ENCODE peak calls at places on chromosomes 5 and 9, in eight cellular contexts. U is HS-5, A is choroid plexus epithelial cell, M is astrocyte, Y is AG09309, B is mucosa of gallbladder, J is mesenteric fat pad, P is osteoblast. O is an unnamed sample.

GRCh38 chr5:67193479-67193878 is 3.1 kb downstream of the CD180 start:
- DNase-seq in Y (no peak), J (no peak), U (no peak), A (no peak), M (no peak), P (no peak), B (no peak), O (no peak)

GRCh38 chr5:87311400-87312279 is 44.0 kb downstream of the RASA1 start:
- DNase-seq in M (no peak), B (no peak), A (no peak), U (no peak), Y (no peak), J (no peak), P (no peak), O (no peak)

GRCh38 chr5:180816608-180817534 is 14.3 kb upstream of the MGAT1 start:
- DNase-seq in J (no peak), Y (no peak), M (peak; percentile 69), B (no peak), U (no peak), A (peak; percentile 72), P (no peak), O (no peak)

GRCh38 chr9:133377721-133378216 is 1.6 kb downstream of the STKLD1 start:
- DNase-seq in J (no peak), A (peak; percentile 70), U (peak; percentile 37), M (no peak), B (no peak), Y (no peak), P (peak; percentile 47), O (no peak)

GRCh38 chr9:131282688-131283422 is 6.5 kb upstream of the FAM78A start:
- DNase-seq in B (no peak), A (peak; percentile 45), Y (no peak), U (no peak), M (peak; percentile 11), P (peak; percentile 91), J (no peak), O (no peak)

GRCh38 chr5:56615750-56616149 is 199.6 kb upstream of the MAP3K1 start:
- DNase-seq in A (peak; percentile 16), Y (no peak), B (no peak), U (no peak), J (no peak), P (no peak), M (no peak), O (no peak)

GRCh38 chr9:113427629-113428028 is 17.1 kb downstream of the C9orf43 start:
- DNase-seq in U (no peak), Y (no peak), J (no peak), B (no peak), A (peak; percentile 64), P (no peak), M (no peak), O (no peak)

GRCh38 chr5:139650031-139650688 is 2.0 kb downstream of the CXXC5 start:
- DNase-seq in B (no peak), P (peak; percentile 91), A (no peak), M (no peak), J (no peak), Y (no peak), U (no peak), O (no peak)

GRCh38 chr5:10485142-10485795 is 43.6 kb downstream of the ROPN1L start:
- DNase-seq in J (no peak), A (peak; percentile 99), B (peak; percentile 15), P (peak; percentile 95), M (peak; percentile 98), U (no peak), Y (no peak), O (no peak)

GRCh38 chr5:30894811-30895210 is 298.7 kb upstream of the CDH6 start:
- DNase-seq in U (no peak), P (no peak), J (no peak), Y (no peak), M (peak; percentile 70), B (no peak), A (peak; percentile 21), O (no peak)

GRCh38 chr9:105957830-105958229 is 263.5 kb downstream of the TMEM38B start:
- DNase-seq in B (no peak), Y (no peak), J (no peak), M (no peak), P (no peak), A (no peak), U (no peak), O (no peak)

GRCh38 chr9:109319072-109319630 is 1.7 kb downstream of the EPB41L4B start:
- DNase-seq in B (no peak), J (no peak), A (no peak), Y (no peak), P (no peak), M (no peak), U (no peak), O (no peak)

GRCh38 chr5:96714951-96715451 is 52.8 kb downstream of the CAST start:
- DNase-seq in U (no peak), A (peak; percentile 96), Y (peak; percentile 51), B (peak; percentile 87), J (no peak), M (peak; percentile 74), P (peak; percentile 79), O (no peak)

GRCh38 chr9:94611638-94612068 is 18.0 kb upstream of the FBP2 start:
- DNase-seq in M (no peak), Y (no peak), P (no peak), A (no peak), J (no peak), U (no peak), B (no peak), O (no peak)

GRCh38 chr5:170353011-170353890 is 35.9 kb downstream of the KCNMB1 start:
- DNase-seq in A (peak; percentile 15), B (peak; percentile 33), J (no peak), M (no peak), Y (no peak), U (no peak), P (no peak), O (no peak)

GRCh38 chr9:81626511-81626910 is 62.8 kb downstream of the TLE1 start:
- DNase-seq in U (no peak), P (no peak), J (no peak), M (peak; percentile 44), B (no peak), A (peak; percentile 44), Y (no peak), O (no peak)

GRCh38 chr5:146548781-146549449 is 32.9 kb upstream of the GPR151 start:
- DNase-seq in P (no peak), M (no peak), J (no peak), U (no peak), A (no peak), B (no peak), Y (no peak), O (no peak)

GRCh38 chr5:12704955-12705354 is 800.7 kb upstream of the CTNND2 start:
- DNase-seq in U (no peak), M (no peak), J (no peak), A (no peak), Y (no peak), P (no peak), B (no peak), O (no peak)

GRCh38 chr9:69200071-69200470 is 26.0 kb downstream of the TJP2 start:
- DNase-seq in P (no peak), A (peak; percentile 67), U (no peak), Y (no peak), J (no peak), B (no peak), M (peak; percentile 71), O (no peak)

GRCh38 chr9:98256632-98257218 is 1.3 kb upstream of the TBC1D2 start:
- DNase-seq in B (no peak), J (no peak), P (peak; percentile 43), U (no peak), M (no peak), Y (no peak), A (peak; percentile 31), O (no peak)

GRCh38 chr9:29439961-29440360 is 1866.7 kb upstream of the C9orf72 start:
- DNase-seq in B (no peak), Y (no peak), P (no peak), M (peak; percentile 13), A (peak; percentile 28), U (peak; percentile 35), J (no peak), O (no peak)